ENCODE peak calls at places on chromosomes 7 and 10, in nine cellular contexts. J, V, T, K, A, Z, S, I and C are unnamed samples.

GRCh38 chr7:128838109-128838779 is 8.0 kb downstream of the FLNC start:
- DNase-seq in V (no peak), A (no peak), S (no peak), K (no peak), Z (peak; percentile 37), J (no peak), T (no peak), I (peak; percentile 39), C (no peak)

GRCh38 chr10:72740526-72740925 is 48.6 kb downstream of the MCU start:
- DNase-seq in K (no peak), A (peak; percentile 55), V (peak; percentile 54), Z (no peak), S (no peak), I (no peak), T (no peak), J (no peak), C (peak; percentile 67)

GRCh38 chr7:30920021-30920583 is 8.4 kb downstream of the AQP1 start:
- DNase-seq in A (no peak), S (no peak), T (peak; percentile 1), V (peak; percentile 34), Z (peak; percentile 64), I (no peak), J (no peak), K (no peak), C (peak; percentile 92)

GRCh38 chr7:49630513-49630912 is 142.9 kb upstream of the VWC2 start:
- DNase-seq in I (no peak), A (no peak), S (no peak), K (no peak), Z (no peak), V (no peak), J (no peak), T (no peak), C (no peak)

GRCh38 chr10:115947104-115947503 is 325.9 kb downstream of the GFRA1 start:
- DNase-seq in I (no peak), J (no peak), S (no peak), T (no peak), Z (no peak), A (no peak), V (no peak), K (no peak), C (peak; percentile 77)

GRCh38 chr7:73446716-73447115 is 13.1 kb downstream of the FZD9 start:
- DNase-seq in T (no peak), S (no peak), A (no peak), V (no peak), I (no peak), J (no peak), K (no peak), Z (no peak), C (no peak)

GRCh38 chr7:16774986-16775385 is 21.4 kb downstream of the TSPAN13 start:
- DNase-seq in A (peak; percentile 57), J (no peak), S (no peak), V (peak; percentile 33), Z (no peak), I (no peak), T (no peak), K (no peak), C (no peak)

GRCh38 chr7:20064181-20064970 is 152.8 kb downstream of the MACC1 start:
- DNase-seq in Z (no peak), A (no peak), V (no peak), T (no peak), J (no peak), I (no peak), K (no peak), S (no peak), C (peak; percentile 78)

GRCh38 chr10:129719889-129720590 is 244.0 kb downstream of the EBF3 start:
- DNase-seq in Z (no peak), I (peak; percentile 32), K (peak; percentile 8), T (no peak), A (no peak), S (no peak), V (no peak), J (no peak), C (no peak)

GRCh38 chr7:140326116-140326928 is 72.0 kb downstream of the SLC37A3 start:
- DNase-seq in I (no peak), S (peak; percentile 82), V (peak; percentile 72), J (peak; percentile 44), K (peak; percentile 64), A (peak; percentile 64), Z (peak; percentile 86), T (no peak), C (peak; percentile 36)

GRCh38 chr10:93753621-93754250 is 4.0 kb upstream of the LGI1 start:
- DNase-seq in S (no peak), J (no peak), Z (no peak), K (no peak), V (no peak), I (no peak), A (no peak), T (no peak), C (no peak)

GRCh38 chr7:111796671-111797070 is 234.4 kb upstream of the IMMP2L start:
- DNase-seq in V (peak; percentile 1), K (peak; percentile 10), J (no peak), S (no peak), A (no peak), Z (no peak), I (no peak), T (no peak), C (peak; percentile 10)

GRCh38 chr10:68111580-68111979 is 2.3 kb downstream of the MYPN start:
- DNase-seq in A (no peak), V (no peak), K (no peak), Z (no peak), S (no peak), T (no peak), J (no peak), I (no peak), C (no peak)

GRCh38 chr10:70500812-70501301 is 22.3 kb downstream of the PALD1 start:
- DNase-seq in A (no peak), I (no peak), J (no peak), V (no peak), K (peak; percentile 24), Z (no peak), T (no peak), S (no peak), C (no peak)

GRCh38 chr7:39746162-39746782 is 122.9 kb downstream of the RALA start:
- DNase-seq in S (peak; percentile 87), K (peak; percentile 95), V (peak; percentile 79), J (peak; percentile 44), I (peak; percentile 81), T (no peak), A (peak; percentile 89), Z (peak; percentile 78), C (peak; percentile 89)

GRCh38 chr7:27960415-27960814 is 220.2 kb downstream of the JAZF1 start:
- DNase-seq in I (no peak), S (no peak), K (no peak), J (no peak), Z (no peak), T (no peak), V (no peak), A (no peak), C (no peak)

GRCh38 chr10:34491666-34492065 is 323.4 kb downstream of the PARD3 start:
- DNase-seq in J (no peak), T (no peak), Z (no peak), V (no peak), I (no peak), S (no peak), K (no peak), A (no peak), C (no peak)

GRCh38 chr7:92076509-92076908 is 57.8 kb downstream of the CYP51A1 start:
- DNase-seq in I (no peak), A (peak; percentile 86), V (peak; percentile 44), Z (no peak), T (no peak), S (no peak), J (no peak), K (no peak), C (no peak)

GRCh38 chr10:131381576-131381975 is 70.1 kb upstream of the TCERG1L start:
- DNase-seq in S (no peak), I (no peak), Z (no peak), T (no peak), A (no peak), K (no peak), V (no peak), J (no peak), C (no peak)

GRCh38 chr7:158824028-158824427 is 5.3 kb downstream of the ESYT2 start:
- DNase-seq in I (no peak), V (no peak), Z (no peak), A (no peak), K (peak; percentile 98), S (no peak), T (no peak), J (peak; percentile 72), C (no peak)

GRCh38 chr10:6141296-6142151 is 52.7 kb downstream of the RBM17 start:
- DNase-seq in S (no peak), V (peak; percentile 42), K (no peak), I (peak; percentile 65), J (no peak), T (no peak), Z (peak; percentile 68), A (peak; percentile 71), C (peak; percentile 79)

GRCh38 chr10:34156781-34157425 is 658.2 kb downstream of the PARD3 start:
- DNase-seq in J (no peak), V (peak; percentile 74), A (peak; percentile 49), T (no peak), K (no peak), S (no peak), Z (no peak), I (peak; percentile 46), C (peak; percentile 62)

GRCh38 chr10:82811621-82812020 is 936.6 kb downstream of the NRG3 start:
- DNase-seq in V (peak; percentile 48), I (no peak), J (no peak), Z (no peak), T (no peak), K (peak; percentile 23), S (peak; percentile 3), A (no peak), C (peak; percentile 22)

GRCh38 chr10:43808136-43808535 is 159.5 kb upstream of the ZNF32 start:
- DNase-seq in A (no peak), S (no peak), I (no peak), Z (no peak), T (no peak), V (no peak), K (peak; percentile 81), J (no peak), C (no peak)

GRCh38 chr7:141444956-141445355 is 106.3 kb upstream of the AGK start:
- DNase-seq in K (no peak), A (no peak), T (no peak), J (no peak), V (no peak), I (no peak), Z (no peak), S (no peak), C (no peak)

GRCh38 chr10:88582806-88583583 is at the start of gene RNLS:
- DNase-seq in V (no peak), S (peak; percentile 49), A (peak; percentile 4), I (no peak), K (peak; percentile 85), T (peak; percentile 55), J (peak; percentile 46), Z (peak; percentile 87), C (peak; percentile 45)

GRCh38 chr7:1936531-1937251 is 266.6 kb downstream of the ELFN1 start:
- DNase-seq in Z (peak; percentile 41), S (no peak), V (no peak), T (no peak), A (no peak), J (no peak), K (no peak), I (no peak), C (no peak)

GRCh38 chr7:157484411-157485081 is 147.7 kb downstream of the DNAJB6 start:
- DNase-seq in K (no peak), J (no peak), S (no peak), I (no peak), Z (no peak), V (no peak), T (no peak), A (no peak), C (no peak)

GRCh38 chr10:46268076-46268881 is 18.5 kb upstream of the ANTXRL start:
- DNase-seq in V (no peak), I (no peak), A (no peak), T (no peak), S (no peak), J (peak; percentile 53), Z (no peak), K (no peak), C (no peak)